ENCODE peak calls at places on chromosomes 11 and 22, in four cellular contexts. One of them, this sample, is unnamed.
A peak's percentile ranks its signal among the peaks of the same experiment; 100 is the strongest.

GRCh38 chr22:35349704-35350538 is 31.0 kb upstream of the HMOX1 start:
- DNase-seq in lung: no peak
- DNase-seq in NCI-H524: peak; percentile 83
- DNase-seq in dermis microvascular lymphatic vessel endothelial cell: peak; percentile 21
- DNase-seq in this sample: no peak

GRCh38 chr22:25085156-25085555 is 114.5 kb upstream of the CRYBB3 start:
- DNase-seq in lung: no peak
- DNase-seq in dermis microvascular lymphatic vessel endothelial cell: no peak
- DNase-seq in NCI-H524: no peak
- DNase-seq in this sample: no peak

GRCh38 chr22:26610983-26611382 is 6.8 kb downstream of the CRYBB1 start:
- DNase-seq in NCI-H524: no peak
- DNase-seq in lung: no peak
- DNase-seq in dermis microvascular lymphatic vessel endothelial cell: no peak
- DNase-seq in this sample: no peak

GRCh38 chr11:34610324-34611041 is 10.4 kb upstream of the EHF start:
- DNase-seq in dermis microvascular lymphatic vessel endothelial cell: no peak
- DNase-seq in lung: no peak
- DNase-seq in NCI-H524: no peak
- DNase-seq in this sample: no peak

GRCh38 chr11:34292546-34292945 is 65.3 kb downstream of the ABTB2 start:
- DNase-seq in lung: no peak
- DNase-seq in dermis microvascular lymphatic vessel endothelial cell: no peak
- DNase-seq in NCI-H524: no peak
- DNase-seq in this sample: no peak

GRCh38 chr11:95104916-95105315 is 15.3 kb downstream of the ENDOD1 start:
- DNase-seq in lung: no peak
- DNase-seq in NCI-H524: peak; percentile 13
- DNase-seq in dermis microvascular lymphatic vessel endothelial cell: no peak
- DNase-seq in this sample: no peak

GRCh38 chr11:76695133-76695532 is 24.6 kb upstream of the LRRC32 start:
- DNase-seq in NCI-H524: no peak
- DNase-seq in lung: no peak
- DNase-seq in dermis microvascular lymphatic vessel endothelial cell: peak; percentile 48
- DNase-seq in this sample: no peak

GRCh38 chr11:123454060-123454651 is 24.1 kb downstream of the GRAMD1B start:
- DNase-seq in dermis microvascular lymphatic vessel endothelial cell: peak; percentile 72
- DNase-seq in NCI-H524: no peak
- DNase-seq in lung: no peak
- DNase-seq in this sample: no peak

GRCh38 chr11:8282621-8283509 is 19.2 kb upstream of the LMO1 start:
- DNase-seq in NCI-H524: peak; percentile 65
- DNase-seq in dermis microvascular lymphatic vessel endothelial cell: no peak
- DNase-seq in lung: no peak
- DNase-seq in this sample: peak; percentile 68

GRCh38 chr11:64156235-64157011 is 9.5 kb downstream of the MACROD1 start:
- DNase-seq in dermis microvascular lymphatic vessel endothelial cell: no peak
- DNase-seq in lung: no peak
- DNase-seq in NCI-H524: peak; percentile 72
- DNase-seq in this sample: no peak

GRCh38 chr11:1440066-1440465 is 46.5 kb downstream of the MOB2 start:
- DNase-seq in NCI-H524: no peak
- DNase-seq in dermis microvascular lymphatic vessel endothelial cell: no peak
- DNase-seq in lung: no peak
- DNase-seq in this sample: no peak

GRCh38 chr11:31521497-31522150 is 12.1 kb downstream of the ELP4 start:
- DNase-seq in dermis microvascular lymphatic vessel endothelial cell: no peak
- DNase-seq in lung: no peak
- DNase-seq in NCI-H524: no peak
- DNase-seq in this sample: no peak

GRCh38 chr11:5600374-5600851 is 4.0 kb downstream of the TRIM6 start:
- DNase-seq in dermis microvascular lymphatic vessel endothelial cell: peak; percentile 80
- DNase-seq in NCI-H524: peak; percentile 8
- DNase-seq in lung: peak; percentile 77
- DNase-seq in this sample: no peak

GRCh38 chr11:80393210-80393609 is 952.4 kb upstream of the TENM4 start:
- DNase-seq in NCI-H524: no peak
- DNase-seq in dermis microvascular lymphatic vessel endothelial cell: no peak
- DNase-seq in lung: no peak
- DNase-seq in this sample: no peak

GRCh38 chr11:120655589-120655988 is 144.0 kb downstream of the GRIK4 start:
- DNase-seq in lung: no peak
- DNase-seq in NCI-H524: no peak
- DNase-seq in dermis microvascular lymphatic vessel endothelial cell: no peak
- DNase-seq in this sample: no peak

GRCh38 chr11:82776377-82776776 is 42.7 kb upstream of the FAM181B start:
- DNase-seq in dermis microvascular lymphatic vessel endothelial cell: no peak
- DNase-seq in lung: no peak
- DNase-seq in NCI-H524: no peak
- DNase-seq in this sample: no peak

GRCh38 chr11:65417702-65418430 is 4.7 kb upstream of the NEAT1 start:
- DNase-seq in lung: no peak
- DNase-seq in NCI-H524: no peak
- DNase-seq in dermis microvascular lymphatic vessel endothelial cell: peak; percentile 55
- DNase-seq in this sample: no peak

GRCh38 chr11:13233173-13233572 is 44.4 kb upstream of the BMAL1 start:
- DNase-seq in NCI-H524: no peak
- DNase-seq in lung: no peak
- DNase-seq in dermis microvascular lymphatic vessel endothelial cell: no peak
- DNase-seq in this sample: no peak

GRCh38 chr11:15969281-15969680 is 387.1 kb downstream of the SOX6 start:
- DNase-seq in dermis microvascular lymphatic vessel endothelial cell: peak; percentile 80
- DNase-seq in lung: peak; percentile 49
- DNase-seq in NCI-H524: no peak
- DNase-seq in this sample: no peak

GRCh38 chr22:44026630-44027511 is 2.8 kb downstream of the PARVB start:
- DNase-seq in lung: peak; percentile 75
- DNase-seq in dermis microvascular lymphatic vessel endothelial cell: peak; percentile 92
- DNase-seq in NCI-H524: no peak
- DNase-seq in this sample: no peak

GRCh38 chr11:6431861-6432260 is 8.9 kb downstream of the HPX start:
- DNase-seq in lung: peak; percentile 37
- DNase-seq in NCI-H524: no peak
- DNase-seq in dermis microvascular lymphatic vessel endothelial cell: no peak
- DNase-seq in this sample: no peak

GRCh38 chr22:32623943-32624342 is 149.3 kb downstream of the FBXO7 start:
- DNase-seq in NCI-H524: no peak
- DNase-seq in lung: peak; percentile 60
- DNase-seq in dermis microvascular lymphatic vessel endothelial cell: no peak
- DNase-seq in this sample: no peak